ENCODE peak calls at places on chromosomes 5 and 9, in seven cellular contexts. One of them, this sample, is unnamed.

GRCh38 chr5:114335391-114335790 is 26.5 kb upstream of the KCNN2 start:
- DNase-seq in hepatocyte: no peak
- DNase-seq in fibroblast of lung: no peak
- DNase-seq in BJ: peak
- DNase-seq in HL-60: no peak
- DNase-seq in body of pancreas: no peak
- DNase-seq in IMR-90: peak
- DNase-seq in this sample: no peak

GRCh38 chr5:66039701-66040100 is 104.4 kb upstream of the SREK1 start:
- DNase-seq in hepatocyte: no peak
- DNase-seq in fibroblast of lung: no peak
- DNase-seq in IMR-90: no peak
- DNase-seq in body of pancreas: no peak
- DNase-seq in BJ: no peak
- DNase-seq in HL-60: no peak
- DNase-seq in this sample: no peak

GRCh38 chr5:164934561-164934960 is 1429.1 kb downstream of the MAT2B start:
- DNase-seq in hepatocyte: no peak
- DNase-seq in BJ: no peak
- DNase-seq in HL-60: no peak
- DNase-seq in body of pancreas: no peak
- DNase-seq in fibroblast of lung: no peak
- DNase-seq in IMR-90: no peak
- DNase-seq in this sample: no peak

GRCh38 chr5:170623576-170624181 is 119.9 kb downstream of the KCNIP1 start:
- DNase-seq in body of pancreas: peak
- DNase-seq in BJ: no peak
- DNase-seq in hepatocyte: peak
- DNase-seq in IMR-90: peak
- DNase-seq in fibroblast of lung: peak
- DNase-seq in HL-60: peak
- DNase-seq in this sample: no peak

GRCh38 chr5:2282034-2282690 is 399.4 kb upstream of the IRX4 start:
- DNase-seq in IMR-90: no peak
- DNase-seq in HL-60: no peak
- DNase-seq in hepatocyte: no peak
- DNase-seq in fibroblast of lung: no peak
- DNase-seq in body of pancreas: no peak
- DNase-seq in BJ: no peak
- DNase-seq in this sample: no peak

GRCh38 chr9:125674981-125675973 is 31.7 kb downstream of the MAPKAP1 start:
- DNase-seq in BJ: peak
- DNase-seq in fibroblast of lung: peak
- DNase-seq in hepatocyte: peak
- DNase-seq in HL-60: no peak
- DNase-seq in body of pancreas: no peak
- DNase-seq in IMR-90: peak
- DNase-seq in this sample: peak

GRCh38 chr5:59216845-59217244 is 634.0 kb downstream of the RAB3C start:
- DNase-seq in IMR-90: no peak
- DNase-seq in HL-60: no peak
- DNase-seq in BJ: no peak
- DNase-seq in body of pancreas: no peak
- DNase-seq in hepatocyte: no peak
- DNase-seq in fibroblast of lung: no peak
- DNase-seq in this sample: no peak

GRCh38 chr5:143386725-143387124 is 16.8 kb downstream of the NR3C1 start:
- DNase-seq in body of pancreas: no peak
- DNase-seq in IMR-90: peak
- DNase-seq in fibroblast of lung: peak
- DNase-seq in BJ: no peak
- DNase-seq in hepatocyte: no peak
- DNase-seq in HL-60: no peak
- DNase-seq in this sample: no peak

GRCh38 chr9:78572266-78572665 is 275.3 kb downstream of the PSAT1 start:
- DNase-seq in fibroblast of lung: no peak
- DNase-seq in body of pancreas: no peak
- DNase-seq in IMR-90: no peak
- DNase-seq in HL-60: no peak
- DNase-seq in BJ: no peak
- DNase-seq in hepatocyte: no peak
- DNase-seq in this sample: no peak

GRCh38 chr5:83149671-83150070 is 72.3 kb downstream of the XRCC4 start:
- DNase-seq in fibroblast of lung: peak
- DNase-seq in HL-60: no peak
- DNase-seq in BJ: no peak
- DNase-seq in IMR-90: peak
- DNase-seq in hepatocyte: no peak
- DNase-seq in body of pancreas: no peak
- DNase-seq in this sample: no peak

GRCh38 chr5:103228056-103228455 is 30.5 kb upstream of the MACIR start:
- DNase-seq in hepatocyte: no peak
- DNase-seq in BJ: no peak
- DNase-seq in body of pancreas: no peak
- DNase-seq in HL-60: no peak
- DNase-seq in IMR-90: no peak
- DNase-seq in fibroblast of lung: no peak
- DNase-seq in this sample: no peak

GRCh38 chr5:139862803-139863202 is 67.2 kb downstream of the PSD2 start:
- DNase-seq in fibroblast of lung: no peak
- DNase-seq in hepatocyte: no peak
- DNase-seq in BJ: no peak
- DNase-seq in HL-60: no peak
- DNase-seq in body of pancreas: no peak
- DNase-seq in IMR-90: no peak
- DNase-seq in this sample: no peak
- TF ChIP-seq CTCF in fibroblast of lung: no peak
- TF ChIP-seq CTCF in hepatocyte: no peak
- TF ChIP-seq CTCF in BJ: no peak
- TF ChIP-seq CTCF in HL-60: no peak
- TF ChIP-seq CTCF in body of pancreas: no peak
- TF ChIP-seq CTCF in IMR-90: no peak
- TF ChIP-seq CTCF in this sample: no peak

GRCh38 chr5:138032572-138033274 is at the start of gene FAM13B:
- DNase-seq in hepatocyte: peak
- DNase-seq in BJ: no peak
- DNase-seq in IMR-90: peak
- DNase-seq in fibroblast of lung: peak
- DNase-seq in body of pancreas: peak
- DNase-seq in HL-60: peak
- DNase-seq in this sample: no peak
- H3K4me3 ChIP-seq in hepatocyte: peak
- H3K4me3 ChIP-seq in BJ: peak
- H3K4me3 ChIP-seq in IMR-90: peak
- H3K4me3 ChIP-seq in fibroblast of lung: peak
- H3K4me3 ChIP-seq in body of pancreas: peak
- H3K4me3 ChIP-seq in HL-60: peak
- H3K4me3 ChIP-seq in this sample: peak

DNA sequence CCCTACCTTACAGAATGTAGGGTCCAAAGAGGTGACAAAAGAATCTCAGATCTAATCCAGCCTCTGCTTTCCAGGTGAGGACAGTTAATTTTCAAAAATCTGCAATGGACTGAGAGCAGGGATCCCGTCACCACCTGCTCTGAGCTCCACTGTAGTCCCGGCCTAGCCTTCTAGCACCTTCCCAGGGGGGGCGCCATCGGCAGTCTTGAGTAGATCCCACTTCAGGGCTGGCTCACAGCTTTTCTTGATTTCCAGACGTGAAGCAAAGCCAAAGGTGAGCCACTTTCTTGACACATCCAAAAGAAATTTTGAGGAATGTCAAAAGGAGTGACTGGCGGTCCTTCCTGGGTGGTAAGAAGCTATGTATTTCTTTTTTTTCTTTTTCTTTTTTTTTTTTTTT is 114.1 kb downstream of the SYK start:
- DNase-seq in HL-60: peak
- DNase-seq in hepatocyte: peak
- DNase-seq in IMR-90: peak
- DNase-seq in fibroblast of lung: peak
- DNase-seq in body of pancreas: no peak
- DNase-seq in BJ: no peak
- DNase-seq in this sample: no peak
- TF ChIP-seq CTCF in HL-60: peak
- TF ChIP-seq CTCF in hepatocyte: peak
- TF ChIP-seq CTCF in IMR-90: peak
- TF ChIP-seq CTCF in fibroblast of lung: peak
- TF ChIP-seq CTCF in body of pancreas: no peak
- TF ChIP-seq CTCF in BJ: peak
- TF ChIP-seq CTCF in this sample: peak

DNA sequence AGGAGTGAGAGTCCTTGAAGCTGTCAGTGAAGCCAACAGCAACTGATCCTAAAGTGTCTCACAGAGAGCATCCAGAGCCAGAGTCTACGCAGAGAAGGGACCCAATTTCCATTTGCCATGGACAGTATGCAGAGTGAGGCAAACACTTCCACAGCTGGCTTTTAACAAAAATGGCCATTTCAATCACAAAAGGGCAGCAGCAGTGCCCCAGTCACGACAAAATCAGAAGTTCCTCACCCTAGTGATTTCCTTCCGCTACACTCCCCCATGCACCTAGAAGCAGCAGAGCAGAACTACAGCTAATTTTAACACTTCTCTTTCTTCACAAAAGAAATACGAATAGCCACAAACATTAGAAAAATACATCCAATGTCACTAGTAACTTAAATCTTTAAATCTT is 27.9 kb downstream of the FBXW11 start:
- DNase-seq in hepatocyte: no peak
- DNase-seq in fibroblast of lung: no peak
- DNase-seq in IMR-90: no peak
- DNase-seq in BJ: no peak
- DNase-seq in HL-60: peak
- DNase-seq in body of pancreas: no peak
- DNase-seq in this sample: no peak
- H3K4me3 ChIP-seq in hepatocyte: no peak
- H3K4me3 ChIP-seq in fibroblast of lung: no peak
- H3K4me3 ChIP-seq in IMR-90: no peak
- H3K4me3 ChIP-seq in BJ: no peak
- H3K4me3 ChIP-seq in HL-60: no peak
- H3K4me3 ChIP-seq in body of pancreas: no peak
- H3K4me3 ChIP-seq in this sample: no peak

GRCh38 chr9:83132768-83133167 is 69.8 kb upstream of the RASEF start:
- DNase-seq in IMR-90: no peak
- DNase-seq in hepatocyte: peak
- DNase-seq in body of pancreas: peak
- DNase-seq in BJ: no peak
- DNase-seq in HL-60: no peak
- DNase-seq in fibroblast of lung: no peak
- DNase-seq in this sample: no peak

GRCh38 chr9:83138422-83139135 is 75.6 kb upstream of the RASEF start:
- DNase-seq in body of pancreas: no peak
- DNase-seq in IMR-90: no peak
- DNase-seq in fibroblast of lung: no peak
- DNase-seq in BJ: no peak
- DNase-seq in HL-60: no peak
- DNase-seq in hepatocyte: no peak
- DNase-seq in this sample: no peak

GRCh38 chr9:83130541-83130940 is 67.6 kb upstream of the RASEF start:
- DNase-seq in body of pancreas: peak
- DNase-seq in HL-60: no peak
- DNase-seq in IMR-90: no peak
- DNase-seq in hepatocyte: peak
- DNase-seq in BJ: no peak
- DNase-seq in fibroblast of lung: no peak
- DNase-seq in this sample: peak

DNA sequence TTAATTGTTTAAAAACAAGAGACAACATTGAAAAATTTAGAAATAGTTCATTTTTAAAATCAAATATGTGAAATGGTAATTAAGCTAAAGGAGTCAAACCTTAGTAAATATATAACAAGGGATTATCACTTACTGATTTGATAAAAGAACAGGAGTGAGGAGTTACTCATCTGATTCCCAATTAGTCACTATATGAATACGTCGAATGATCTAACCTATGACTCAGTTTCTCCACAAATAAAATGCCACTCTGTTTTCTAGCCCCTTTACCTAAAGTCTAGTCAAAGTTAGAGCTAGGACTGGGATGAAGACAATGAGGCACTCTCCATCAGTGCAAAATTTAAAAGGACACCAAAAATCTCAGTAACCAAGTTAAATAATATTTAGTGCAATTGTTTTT is 70.4 kb upstream of the RASEF start:
- DNase-seq in BJ: no peak
- DNase-seq in IMR-90: no peak
- DNase-seq in fibroblast of lung: no peak
- DNase-seq in HL-60: no peak
- DNase-seq in body of pancreas: no peak
- DNase-seq in hepatocyte: no peak
- DNase-seq in this sample: no peak
- TF ChIP-seq CTCF in BJ: no peak
- TF ChIP-seq CTCF in IMR-90: no peak
- TF ChIP-seq CTCF in fibroblast of lung: no peak
- TF ChIP-seq CTCF in HL-60: no peak
- TF ChIP-seq CTCF in body of pancreas: no peak
- TF ChIP-seq CTCF in hepatocyte: no peak
- TF ChIP-seq CTCF in this sample: no peak

DNA sequence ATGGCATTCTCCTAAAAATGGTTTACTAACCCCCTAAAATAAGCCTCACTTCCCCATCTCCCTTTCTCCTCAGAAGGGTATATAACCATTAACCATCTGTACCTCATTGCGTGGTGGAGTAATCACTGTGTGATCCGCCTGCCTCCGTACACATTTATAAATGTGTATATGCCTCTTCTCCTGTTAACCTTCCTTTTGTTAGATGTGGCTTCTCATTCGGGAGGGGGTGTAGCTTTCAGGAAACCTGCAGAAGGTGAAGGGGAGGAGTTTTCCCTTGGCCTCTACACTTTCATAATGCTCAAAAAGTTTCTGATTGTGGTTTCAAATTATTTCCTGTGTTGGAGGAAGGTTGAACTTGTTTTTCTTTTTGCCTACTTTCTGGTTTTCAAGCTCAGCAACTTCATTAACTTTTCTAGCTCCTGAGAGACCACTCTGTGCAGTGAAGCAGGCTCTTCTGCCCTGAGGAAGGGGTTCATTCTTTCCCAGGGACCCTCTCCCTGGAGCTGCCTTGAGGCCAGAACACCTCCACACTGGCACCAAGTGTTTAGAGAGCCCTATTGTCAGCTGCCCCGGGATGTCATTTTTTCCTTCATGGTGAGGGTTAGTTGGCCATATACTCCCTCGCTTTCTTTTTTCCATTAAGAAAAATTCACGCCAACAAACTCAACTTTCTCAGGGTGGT is 46.9 kb downstream of the RASGRF2 start:
- DNase-seq in HL-60: no peak
- DNase-seq in IMR-90: no peak
- DNase-seq in hepatocyte: no peak
- DNase-seq in body of pancreas: no peak
- DNase-seq in BJ: no peak
- DNase-seq in fibroblast of lung: no peak
- DNase-seq in this sample: no peak
- H3K4me3 ChIP-seq in HL-60: no peak
- H3K4me3 ChIP-seq in IMR-90: no peak
- H3K4me3 ChIP-seq in hepatocyte: no peak
- H3K4me3 ChIP-seq in body of pancreas: no peak
- H3K4me3 ChIP-seq in BJ: no peak
- H3K4me3 ChIP-seq in fibroblast of lung: no peak
- H3K4me3 ChIP-seq in this sample: no peak

GRCh38 chr9:112443200-112443599 is 43.4 kb upstream of the KIAA1958 start:
- DNase-seq in body of pancreas: no peak
- DNase-seq in HL-60: peak
- DNase-seq in IMR-90: peak
- DNase-seq in hepatocyte: no peak
- DNase-seq in fibroblast of lung: peak
- DNase-seq in BJ: no peak
- DNase-seq in this sample: no peak
- TF ChIP-seq CTCF in body of pancreas: peak
- TF ChIP-seq CTCF in HL-60: no peak
- TF ChIP-seq CTCF in IMR-90: peak
- TF ChIP-seq CTCF in hepatocyte: peak
- TF ChIP-seq CTCF in fibroblast of lung: peak
- TF ChIP-seq CTCF in BJ: peak
- TF ChIP-seq CTCF in this sample: peak